ENCODE peak calls at places on chromosomes 16 and 17, in six cellular contexts. One of them, this sample, is unnamed.

GRCh38 chr17:55726440-55726839 is 3.8 kb upstream of the TMEM100 start:
- DNase-seq in GF-D8: no peak
- DNase-seq in cardiac fibroblast: peak; percentile 93
- DNase-seq in H7: no peak
- DNase-seq in psoas muscle: peak; percentile 47
- DNase-seq in PC-9: no peak
- DNase-seq in this sample: peak; percentile 70

GRCh38 chr17:69323806-69324205 is 3.1 kb downstream of the ABCA5 start:
- DNase-seq in GF-D8: no peak
- DNase-seq in cardiac fibroblast: no peak
- DNase-seq in H7: no peak
- DNase-seq in psoas muscle: no peak
- DNase-seq in PC-9: no peak
- DNase-seq in this sample: no peak

GRCh38 chr16:69942627-69943170 is 8.4 kb upstream of the CLEC18A start:
- DNase-seq in GF-D8: no peak
- DNase-seq in cardiac fibroblast: no peak
- DNase-seq in H7: no peak
- DNase-seq in psoas muscle: no peak
- DNase-seq in PC-9: no peak
- DNase-seq in this sample: no peak

GRCh38 chr17:3845361-3845753 is 689 bp downstream of the NCBP3 start:
- DNase-seq in GF-D8: no peak
- DNase-seq in cardiac fibroblast: no peak
- DNase-seq in H7: no peak
- DNase-seq in psoas muscle: no peak
- DNase-seq in PC-9: peak; percentile 49
- DNase-seq in this sample: no peak

GRCh38 chr16:11342021-11342855 is 3.0 kb upstream of the RMI2 start:
- DNase-seq in GF-D8: no peak
- DNase-seq in cardiac fibroblast: no peak
- DNase-seq in H7: no peak
- DNase-seq in psoas muscle: no peak
- DNase-seq in PC-9: no peak
- DNase-seq in this sample: no peak

GRCh38 chr17:75637143-75637538 is 3.9 kb downstream of the SMIM5 start:
- DNase-seq in GF-D8: no peak
- DNase-seq in cardiac fibroblast: no peak
- DNase-seq in H7: no peak
- DNase-seq in psoas muscle: no peak
- DNase-seq in PC-9: no peak
- DNase-seq in this sample: no peak

GRCh38 chr16:49799172-49799571 is 56.7 kb downstream of the ZNF423 start:
- DNase-seq in GF-D8: no peak
- DNase-seq in cardiac fibroblast: no peak
- DNase-seq in H7: peak; percentile 82
- DNase-seq in psoas muscle: no peak
- DNase-seq in PC-9: no peak
- DNase-seq in this sample: no peak

GRCh38 chr17:60604686-60605334 is 4.8 kb downstream of the PPM1D start:
- DNase-seq in GF-D8: no peak
- DNase-seq in cardiac fibroblast: peak; percentile 66
- DNase-seq in H7: no peak
- DNase-seq in psoas muscle: peak; percentile 28
- DNase-seq in PC-9: peak; percentile 76
- DNase-seq in this sample: peak; percentile 25

GRCh38 chr17:17685775-17686291 is 4.6 kb downstream of the RAI1 start:
- DNase-seq in GF-D8: no peak
- DNase-seq in cardiac fibroblast: peak; percentile 69
- DNase-seq in H7: peak; percentile 61
- DNase-seq in psoas muscle: peak; percentile 36
- DNase-seq in PC-9: peak; percentile 96
- DNase-seq in this sample: peak; percentile 93

GRCh38 chr16:74275031-74275636 is 21.5 kb upstream of the PSMD7 start:
- DNase-seq in GF-D8: peak; percentile 2
- DNase-seq in cardiac fibroblast: peak; percentile 53
- DNase-seq in H7: no peak
- DNase-seq in psoas muscle: no peak
- DNase-seq in PC-9: peak; percentile 45
- DNase-seq in this sample: peak; percentile 45

GRCh38 chr16:67917852-67918236 is 13.8 kb downstream of the CTRL start:
- DNase-seq in GF-D8: no peak
- DNase-seq in cardiac fibroblast: peak; percentile 87
- DNase-seq in H7: no peak
- DNase-seq in psoas muscle: no peak
- DNase-seq in PC-9: no peak
- DNase-seq in this sample: peak; percentile 87

GRCh38 chr16:29815032-29815721 is 775 bp upstream of the PAGR1 start:
- DNase-seq in GF-D8: no peak
- DNase-seq in cardiac fibroblast: no peak
- DNase-seq in H7: peak; percentile 78
- DNase-seq in psoas muscle: peak; percentile 41
- DNase-seq in PC-9: no peak
- DNase-seq in this sample: no peak

GRCh38 chr17:74379495-74380085 is 12.3 kb downstream of the GPR142 start:
- DNase-seq in GF-D8: peak; percentile 27
- DNase-seq in cardiac fibroblast: peak; percentile 71
- DNase-seq in H7: peak; percentile 97
- DNase-seq in psoas muscle: peak; percentile 93
- DNase-seq in PC-9: peak; percentile 56
- DNase-seq in this sample: peak; percentile 92

GRCh38 chr17:65560628-65561371 is 648 bp downstream of the AXIN2 start:
- DNase-seq in GF-D8: no peak
- DNase-seq in cardiac fibroblast: peak; percentile 88
- DNase-seq in H7: peak; percentile 94
- DNase-seq in psoas muscle: peak; percentile 90
- DNase-seq in PC-9: peak; percentile 72
- DNase-seq in this sample: peak; percentile 88

GRCh38 chr17:64343833-64344637 is 46.6 kb downstream of the PECAM1 start:
- DNase-seq in GF-D8: no peak
- DNase-seq in cardiac fibroblast: peak; percentile 99
- DNase-seq in H7: peak; percentile 50
- DNase-seq in psoas muscle: peak; percentile 60
- DNase-seq in PC-9: peak; percentile 97
- DNase-seq in this sample: peak; percentile 91

This sample was measured in PC-3.